ENCODE peak calls at places on chromosomes 2 and 18, in seven cellular contexts. One of them, this sample, is unnamed.

GRCh38 chr2:77479395-77479794 is 42.8 kb downstream of the LRRTM4 start:
- DNase-seq in astrocyte of the spinal cord: peak
- DNase-seq in amygdala: no peak
- DNase-seq in activated gamma-delta T cell treated with anti-CD3 and anti-CD28 coated beads, Interleukin-2, amount 50 U/mL, for 16 hours: no peak
- DNase-seq in NCI-H1436: no peak
- DNase-seq in hepatocyte: no peak
- DNase-seq in stimulated activated CD8-positive, alpha-beta memory T cell treated with anti-CD3 and anti-CD28 coated beads, Interleukin-2, amount 100 ng/mL, for 1 hour: no peak
- DNase-seq in this sample: no peak

GRCh38 chr2:120383191-120383590 is 37.3 kb downstream of the INHBB start:
- DNase-seq in amygdala: no peak
- DNase-seq in astrocyte of the spinal cord: no peak
- DNase-seq in stimulated activated CD8-positive, alpha-beta memory T cell treated with anti-CD3 and anti-CD28 coated beads, Interleukin-2, amount 100 ng/mL, for 1 hour: no peak
- DNase-seq in activated gamma-delta T cell treated with anti-CD3 and anti-CD28 coated beads, Interleukin-2, amount 50 U/mL, for 16 hours: no peak
- DNase-seq in hepatocyte: no peak
- DNase-seq in NCI-H1436: no peak
- DNase-seq in this sample: no peak

GRCh38 chr2:153071090-153071489 is 352.7 kb downstream of the ARL6IP6 start:
- DNase-seq in activated gamma-delta T cell treated with anti-CD3 and anti-CD28 coated beads, Interleukin-2, amount 50 U/mL, for 16 hours: no peak
- DNase-seq in stimulated activated CD8-positive, alpha-beta memory T cell treated with anti-CD3 and anti-CD28 coated beads, Interleukin-2, amount 100 ng/mL, for 1 hour: no peak
- DNase-seq in NCI-H1436: no peak
- DNase-seq in astrocyte of the spinal cord: no peak
- DNase-seq in amygdala: no peak
- DNase-seq in hepatocyte: no peak
- DNase-seq in this sample: no peak

GRCh38 chr2:86627550-86627949 is 3.9 kb upstream of the RNF103 start:
- DNase-seq in stimulated activated CD8-positive, alpha-beta memory T cell treated with anti-CD3 and anti-CD28 coated beads, Interleukin-2, amount 100 ng/mL, for 1 hour: no peak
- DNase-seq in astrocyte of the spinal cord: no peak
- DNase-seq in activated gamma-delta T cell treated with anti-CD3 and anti-CD28 coated beads, Interleukin-2, amount 50 U/mL, for 16 hours: no peak
- DNase-seq in hepatocyte: no peak
- DNase-seq in NCI-H1436: no peak
- DNase-seq in amygdala: no peak
- DNase-seq in this sample: no peak

GRCh38 chr2:24158131-24158530 is 16.7 kb upstream of the FAM228A start:
- DNase-seq in amygdala: no peak
- DNase-seq in astrocyte of the spinal cord: no peak
- DNase-seq in stimulated activated CD8-positive, alpha-beta memory T cell treated with anti-CD3 and anti-CD28 coated beads, Interleukin-2, amount 100 ng/mL, for 1 hour: no peak
- DNase-seq in activated gamma-delta T cell treated with anti-CD3 and anti-CD28 coated beads, Interleukin-2, amount 50 U/mL, for 16 hours: no peak
- DNase-seq in NCI-H1436: no peak
- DNase-seq in hepatocyte: no peak
- DNase-seq in this sample: no peak

GRCh38 chr2:78892310-78892709 is 133.2 kb upstream of the REG3G start:
- DNase-seq in NCI-H1436: no peak
- DNase-seq in stimulated activated CD8-positive, alpha-beta memory T cell treated with anti-CD3 and anti-CD28 coated beads, Interleukin-2, amount 100 ng/mL, for 1 hour: no peak
- DNase-seq in hepatocyte: no peak
- DNase-seq in amygdala: no peak
- DNase-seq in astrocyte of the spinal cord: no peak
- DNase-seq in activated gamma-delta T cell treated with anti-CD3 and anti-CD28 coated beads, Interleukin-2, amount 50 U/mL, for 16 hours: no peak
- DNase-seq in this sample: no peak

GRCh38 chr18:59067873-59068272 is 71.8 kb upstream of the SEC11C start:
- DNase-seq in NCI-H1436: no peak
- DNase-seq in amygdala: no peak
- DNase-seq in stimulated activated CD8-positive, alpha-beta memory T cell treated with anti-CD3 and anti-CD28 coated beads, Interleukin-2, amount 100 ng/mL, for 1 hour: no peak
- DNase-seq in hepatocyte: peak
- DNase-seq in astrocyte of the spinal cord: peak
- DNase-seq in activated gamma-delta T cell treated with anti-CD3 and anti-CD28 coated beads, Interleukin-2, amount 50 U/mL, for 16 hours: no peak
- DNase-seq in this sample: no peak

GRCh38 chr2:25557179-25558036 is 116.0 kb downstream of the DTNB start:
- DNase-seq in activated gamma-delta T cell treated with anti-CD3 and anti-CD28 coated beads, Interleukin-2, amount 50 U/mL, for 16 hours: no peak
- DNase-seq in astrocyte of the spinal cord: no peak
- DNase-seq in hepatocyte: no peak
- DNase-seq in stimulated activated CD8-positive, alpha-beta memory T cell treated with anti-CD3 and anti-CD28 coated beads, Interleukin-2, amount 100 ng/mL, for 1 hour: no peak
- DNase-seq in NCI-H1436: no peak
- DNase-seq in amygdala: no peak
- DNase-seq in this sample: no peak

GRCh38 chr2:82320296-82320695 is 2015.7 kb upstream of the LRRTM1 start:
- DNase-seq in hepatocyte: no peak
- DNase-seq in astrocyte of the spinal cord: no peak
- DNase-seq in NCI-H1436: no peak
- DNase-seq in stimulated activated CD8-positive, alpha-beta memory T cell treated with anti-CD3 and anti-CD28 coated beads, Interleukin-2, amount 100 ng/mL, for 1 hour: no peak
- DNase-seq in activated gamma-delta T cell treated with anti-CD3 and anti-CD28 coated beads, Interleukin-2, amount 50 U/mL, for 16 hours: no peak
- DNase-seq in amygdala: no peak
- DNase-seq in this sample: no peak

GRCh38 chr2:85539361-85540130 is 578 bp downstream of the MAT2A start:
- DNase-seq in stimulated activated CD8-positive, alpha-beta memory T cell treated with anti-CD3 and anti-CD28 coated beads, Interleukin-2, amount 100 ng/mL, for 1 hour: peak
- DNase-seq in hepatocyte: peak
- DNase-seq in activated gamma-delta T cell treated with anti-CD3 and anti-CD28 coated beads, Interleukin-2, amount 50 U/mL, for 16 hours: peak
- DNase-seq in astrocyte of the spinal cord: peak
- DNase-seq in NCI-H1436: peak
- DNase-seq in amygdala: peak
- DNase-seq in this sample: peak

GRCh38 chr2:212109217-212109616 is 429.4 kb downstream of the ERBB4 start:
- DNase-seq in NCI-H1436: no peak
- DNase-seq in activated gamma-delta T cell treated with anti-CD3 and anti-CD28 coated beads, Interleukin-2, amount 50 U/mL, for 16 hours: no peak
- DNase-seq in stimulated activated CD8-positive, alpha-beta memory T cell treated with anti-CD3 and anti-CD28 coated beads, Interleukin-2, amount 100 ng/mL, for 1 hour: no peak
- DNase-seq in astrocyte of the spinal cord: no peak
- DNase-seq in hepatocyte: no peak
- DNase-seq in amygdala: no peak
- DNase-seq in this sample: no peak

GRCh38 chr18:56191334-56191733 is 447.1 kb downstream of the TXNL1 start:
- DNase-seq in astrocyte of the spinal cord: no peak
- DNase-seq in stimulated activated CD8-positive, alpha-beta memory T cell treated with anti-CD3 and anti-CD28 coated beads, Interleukin-2, amount 100 ng/mL, for 1 hour: no peak
- DNase-seq in amygdala: no peak
- DNase-seq in activated gamma-delta T cell treated with anti-CD3 and anti-CD28 coated beads, Interleukin-2, amount 50 U/mL, for 16 hours: no peak
- DNase-seq in hepatocyte: no peak
- DNase-seq in NCI-H1436: no peak
- DNase-seq in this sample: no peak

GRCh38 chr2:88074854-88075292 is 7.2 kb downstream of the SMYD1 start:
- DNase-seq in activated gamma-delta T cell treated with anti-CD3 and anti-CD28 coated beads, Interleukin-2, amount 50 U/mL, for 16 hours: no peak
- DNase-seq in stimulated activated CD8-positive, alpha-beta memory T cell treated with anti-CD3 and anti-CD28 coated beads, Interleukin-2, amount 100 ng/mL, for 1 hour: no peak
- DNase-seq in astrocyte of the spinal cord: peak
- DNase-seq in hepatocyte: no peak
- DNase-seq in NCI-H1436: no peak
- DNase-seq in amygdala: no peak
- DNase-seq in this sample: no peak

GRCh38 chr2:74391209-74391579 is 11.1 kb upstream of the DCTN1 start:
- DNase-seq in NCI-H1436: no peak
- DNase-seq in hepatocyte: peak
- DNase-seq in stimulated activated CD8-positive, alpha-beta memory T cell treated with anti-CD3 and anti-CD28 coated beads, Interleukin-2, amount 100 ng/mL, for 1 hour: no peak
- DNase-seq in astrocyte of the spinal cord: peak
- DNase-seq in activated gamma-delta T cell treated with anti-CD3 and anti-CD28 coated beads, Interleukin-2, amount 50 U/mL, for 16 hours: no peak
- DNase-seq in amygdala: no peak
- DNase-seq in this sample: no peak

GRCh38 chr2:16123421-16123820 is 183.1 kb downstream of the MYCN start:
- DNase-seq in astrocyte of the spinal cord: no peak
- DNase-seq in activated gamma-delta T cell treated with anti-CD3 and anti-CD28 coated beads, Interleukin-2, amount 50 U/mL, for 16 hours: no peak
- DNase-seq in NCI-H1436: no peak
- DNase-seq in stimulated activated CD8-positive, alpha-beta memory T cell treated with anti-CD3 and anti-CD28 coated beads, Interleukin-2, amount 100 ng/mL, for 1 hour: no peak
- DNase-seq in amygdala: no peak
- DNase-seq in hepatocyte: no peak
- DNase-seq in this sample: no peak

GRCh38 chr2:196131949-196132925 is 39.1 kb downstream of the STK17B start:
- DNase-seq in astrocyte of the spinal cord: peak
- DNase-seq in activated gamma-delta T cell treated with anti-CD3 and anti-CD28 coated beads, Interleukin-2, amount 50 U/mL, for 16 hours: peak
- DNase-seq in hepatocyte: no peak
- DNase-seq in amygdala: no peak
- DNase-seq in stimulated activated CD8-positive, alpha-beta memory T cell treated with anti-CD3 and anti-CD28 coated beads, Interleukin-2, amount 100 ng/mL, for 1 hour: no peak
- DNase-seq in NCI-H1436: peak
- DNase-seq in this sample: no peak

GRCh38 chr2:184780944-184781343 is 182.6 kb downstream of the ZNF804A start:
- DNase-seq in amygdala: no peak
- DNase-seq in astrocyte of the spinal cord: no peak
- DNase-seq in hepatocyte: no peak
- DNase-seq in NCI-H1436: no peak
- DNase-seq in stimulated activated CD8-positive, alpha-beta memory T cell treated with anti-CD3 and anti-CD28 coated beads, Interleukin-2, amount 100 ng/mL, for 1 hour: no peak
- DNase-seq in activated gamma-delta T cell treated with anti-CD3 and anti-CD28 coated beads, Interleukin-2, amount 50 U/mL, for 16 hours: no peak
- DNase-seq in this sample: no peak

GRCh38 chr2:24907106-24907505 is 12.9 kb downstream of the ADCY3 start:
- DNase-seq in activated gamma-delta T cell treated with anti-CD3 and anti-CD28 coated beads, Interleukin-2, amount 50 U/mL, for 16 hours: no peak
- DNase-seq in NCI-H1436: no peak
- DNase-seq in stimulated activated CD8-positive, alpha-beta memory T cell treated with anti-CD3 and anti-CD28 coated beads, Interleukin-2, amount 100 ng/mL, for 1 hour: no peak
- DNase-seq in astrocyte of the spinal cord: no peak
- DNase-seq in hepatocyte: no peak
- DNase-seq in amygdala: no peak
- DNase-seq in this sample: no peak

GRCh38 chr2:205633994-205634393 is 48.3 kb upstream of the NRP2 start:
- DNase-seq in astrocyte of the spinal cord: no peak
- DNase-seq in stimulated activated CD8-positive, alpha-beta memory T cell treated with anti-CD3 and anti-CD28 coated beads, Interleukin-2, amount 100 ng/mL, for 1 hour: no peak
- DNase-seq in NCI-H1436: no peak
- DNase-seq in hepatocyte: no peak
- DNase-seq in amygdala: no peak
- DNase-seq in activated gamma-delta T cell treated with anti-CD3 and anti-CD28 coated beads, Interleukin-2, amount 50 U/mL, for 16 hours: no peak
- DNase-seq in this sample: no peak

GRCh38 chr2:160538559-160539355 is 45.1 kb upstream of the RBMS1 start:
- DNase-seq in stimulated activated CD8-positive, alpha-beta memory T cell treated with anti-CD3 and anti-CD28 coated beads, Interleukin-2, amount 100 ng/mL, for 1 hour: no peak
- DNase-seq in NCI-H1436: no peak
- DNase-seq in activated gamma-delta T cell treated with anti-CD3 and anti-CD28 coated beads, Interleukin-2, amount 50 U/mL, for 16 hours: no peak
- DNase-seq in amygdala: no peak
- DNase-seq in hepatocyte: no peak
- DNase-seq in astrocyte of the spinal cord: no peak
- DNase-seq in this sample: no peak

GRCh38 chr2:25897500-25897899 is 19.2 kb upstream of the ASXL2 start:
- DNase-seq in astrocyte of the spinal cord: no peak
- DNase-seq in hepatocyte: no peak
- DNase-seq in amygdala: no peak
- DNase-seq in NCI-H1436: no peak
- DNase-seq in activated gamma-delta T cell treated with anti-CD3 and anti-CD28 coated beads, Interleukin-2, amount 50 U/mL, for 16 hours: no peak
- DNase-seq in stimulated activated CD8-positive, alpha-beta memory T cell treated with anti-CD3 and anti-CD28 coated beads, Interleukin-2, amount 100 ng/mL, for 1 hour: no peak
- DNase-seq in this sample: no peak

GRCh38 chr2:186748354-186748753 is 54.5 kb downstream of the FAM171B start:
- DNase-seq in stimulated activated CD8-positive, alpha-beta memory T cell treated with anti-CD3 and anti-CD28 coated beads, Interleukin-2, amount 100 ng/mL, for 1 hour: no peak
- DNase-seq in hepatocyte: no peak
- DNase-seq in astrocyte of the spinal cord: no peak
- DNase-seq in amygdala: no peak
- DNase-seq in NCI-H1436: no peak
- DNase-seq in activated gamma-delta T cell treated with anti-CD3 and anti-CD28 coated beads, Interleukin-2, amount 50 U/mL, for 16 hours: no peak
- DNase-seq in this sample: no peak

GRCh38 chr2:121008978-121009377 is 273.3 kb downstream of the GLI2 start:
- DNase-seq in amygdala: no peak
- DNase-seq in NCI-H1436: no peak
- DNase-seq in stimulated activated CD8-positive, alpha-beta memory T cell treated with anti-CD3 and anti-CD28 coated beads, Interleukin-2, amount 100 ng/mL, for 1 hour: no peak
- DNase-seq in activated gamma-delta T cell treated with anti-CD3 and anti-CD28 coated beads, Interleukin-2, amount 50 U/mL, for 16 hours: no peak
- DNase-seq in astrocyte of the spinal cord: no peak
- DNase-seq in hepatocyte: no peak
- DNase-seq in this sample: peak

GRCh38 chr2:231342111-231342711 is 53.3 kb upstream of the B3GNT7 start:
- DNase-seq in NCI-H1436: no peak
- DNase-seq in activated gamma-delta T cell treated with anti-CD3 and anti-CD28 coated beads, Interleukin-2, amount 50 U/mL, for 16 hours: no peak
- DNase-seq in amygdala: no peak
- DNase-seq in stimulated activated CD8-positive, alpha-beta memory T cell treated with anti-CD3 and anti-CD28 coated beads, Interleukin-2, amount 100 ng/mL, for 1 hour: no peak
- DNase-seq in hepatocyte: no peak
- DNase-seq in astrocyte of the spinal cord: no peak
- DNase-seq in this sample: peak